ENCODE peak calls at places on chromosome 15, in four cellular contexts. One of them, this sample, is unnamed.

GRCh38 chr15:35194296-35194695 is 109.2 kb upstream of the NANOGP8 start:
- DNase-seq in activated gamma-delta T cell treated with Interleukin-2 at 50 U/mL for 16 hours: no peak
- DNase-seq in stimulated activated CD4-positive, alpha-beta T cell treated with anti-CD3 and anti-CD28 coated beads, Interleukin-1b, Interleukin-23, amount 100 ng/mL, for 48 hours: no peak
- DNase-seq in transverse colon: no peak
- DNase-seq in this sample: no peak

GRCh38 chr15:60536951-60537350 is 58.0 kb upstream of the ICE2 start:
- DNase-seq in activated gamma-delta T cell treated with Interleukin-2 at 50 U/mL for 16 hours: no peak
- DNase-seq in stimulated activated CD4-positive, alpha-beta T cell treated with anti-CD3 and anti-CD28 coated beads, Interleukin-1b, Interleukin-23, amount 100 ng/mL, for 48 hours: no peak
- DNase-seq in transverse colon: no peak
- DNase-seq in this sample: no peak

GRCh38 chr15:78419331-78419730 is 18.7 kb upstream of the IREB2 start:
- DNase-seq in activated gamma-delta T cell treated with Interleukin-2 at 50 U/mL for 16 hours: no peak
- DNase-seq in stimulated activated CD4-positive, alpha-beta T cell treated with anti-CD3 and anti-CD28 coated beads, Interleukin-1b, Interleukin-23, amount 100 ng/mL, for 48 hours: no peak
- DNase-seq in transverse colon: no peak
- DNase-seq in this sample: no peak

GRCh38 chr15:42163947-42164550 is 7.6 kb upstream of the PLA2G4F start:
- DNase-seq in activated gamma-delta T cell treated with Interleukin-2 at 50 U/mL for 16 hours: no peak
- DNase-seq in stimulated activated CD4-positive, alpha-beta T cell treated with anti-CD3 and anti-CD28 coated beads, Interleukin-1b, Interleukin-23, amount 100 ng/mL, for 48 hours: no peak
- DNase-seq in transverse colon: no peak
- DNase-seq in this sample: no peak

GRCh38 chr15:98609144-98609852 is 39.0 kb upstream of the IGF1R start:
- DNase-seq in activated gamma-delta T cell treated with Interleukin-2 at 50 U/mL for 16 hours: no peak
- DNase-seq in stimulated activated CD4-positive, alpha-beta T cell treated with anti-CD3 and anti-CD28 coated beads, Interleukin-1b, Interleukin-23, amount 100 ng/mL, for 48 hours: no peak
- DNase-seq in transverse colon: no peak
- DNase-seq in this sample: no peak

GRCh38 chr15:41791970-41792637 is 17.8 kb downstream of the MAPKBP1 start:
- DNase-seq in activated gamma-delta T cell treated with Interleukin-2 at 50 U/mL for 16 hours: no peak
- DNase-seq in stimulated activated CD4-positive, alpha-beta T cell treated with anti-CD3 and anti-CD28 coated beads, Interleukin-1b, Interleukin-23, amount 100 ng/mL, for 48 hours: no peak
- DNase-seq in transverse colon: no peak
- DNase-seq in this sample: no peak

GRCh38 chr15:69305204-69305931 is 6.7 kb downstream of the PAQR5 start:
- DNase-seq in activated gamma-delta T cell treated with Interleukin-2 at 50 U/mL for 16 hours: no peak
- DNase-seq in stimulated activated CD4-positive, alpha-beta T cell treated with anti-CD3 and anti-CD28 coated beads, Interleukin-1b, Interleukin-23, amount 100 ng/mL, for 48 hours: no peak
- DNase-seq in transverse colon: peak; percentile 67
- DNase-seq in this sample: no peak

GRCh38 chr15:68145706-68146105 is 59.4 kb downstream of the CALML4 start:
- DNase-seq in activated gamma-delta T cell treated with Interleukin-2 at 50 U/mL for 16 hours: no peak
- DNase-seq in stimulated activated CD4-positive, alpha-beta T cell treated with anti-CD3 and anti-CD28 coated beads, Interleukin-1b, Interleukin-23, amount 100 ng/mL, for 48 hours: no peak
- DNase-seq in transverse colon: no peak
- DNase-seq in this sample: no peak

GRCh38 chr15:43067717-43068461 is 37.9 kb downstream of the UBR1 start:
- DNase-seq in activated gamma-delta T cell treated with Interleukin-2 at 50 U/mL for 16 hours: no peak
- DNase-seq in stimulated activated CD4-positive, alpha-beta T cell treated with anti-CD3 and anti-CD28 coated beads, Interleukin-1b, Interleukin-23, amount 100 ng/mL, for 48 hours: peak; percentile 45
- DNase-seq in transverse colon: no peak
- DNase-seq in this sample: no peak

GRCh38 chr15:91970142-91970541 is 116.6 kb downstream of the SLCO3A1 start:
- DNase-seq in activated gamma-delta T cell treated with Interleukin-2 at 50 U/mL for 16 hours: no peak
- DNase-seq in stimulated activated CD4-positive, alpha-beta T cell treated with anti-CD3 and anti-CD28 coated beads, Interleukin-1b, Interleukin-23, amount 100 ng/mL, for 48 hours: no peak
- DNase-seq in transverse colon: peak; percentile 31
- DNase-seq in this sample: no peak

GRCh38 chr15:73851679-73852078 is 21.7 kb upstream of the TBC1D21 start:
- DNase-seq in activated gamma-delta T cell treated with Interleukin-2 at 50 U/mL for 16 hours: peak; percentile 20
- DNase-seq in stimulated activated CD4-positive, alpha-beta T cell treated with anti-CD3 and anti-CD28 coated beads, Interleukin-1b, Interleukin-23, amount 100 ng/mL, for 48 hours: peak; percentile 30
- DNase-seq in transverse colon: peak; percentile 12
- DNase-seq in this sample: no peak

GRCh38 chr15:28887344-28888174 is 1.8 kb downstream of the APBA2 start:
- DNase-seq in activated gamma-delta T cell treated with Interleukin-2 at 50 U/mL for 16 hours: no peak
- DNase-seq in stimulated activated CD4-positive, alpha-beta T cell treated with anti-CD3 and anti-CD28 coated beads, Interleukin-1b, Interleukin-23, amount 100 ng/mL, for 48 hours: no peak
- DNase-seq in transverse colon: no peak
- DNase-seq in this sample: no peak

GRCh38 chr15:68730491-68731317 is 90.0 kb downstream of the ANP32A start:
- DNase-seq in activated gamma-delta T cell treated with Interleukin-2 at 50 U/mL for 16 hours: peak; percentile 14
- DNase-seq in stimulated activated CD4-positive, alpha-beta T cell treated with anti-CD3 and anti-CD28 coated beads, Interleukin-1b, Interleukin-23, amount 100 ng/mL, for 48 hours: no peak
- DNase-seq in transverse colon: peak; percentile 46
- DNase-seq in this sample: no peak

GRCh38 chr15:27623560-27624305 is 475.4 kb downstream of the OCA2 start:
- DNase-seq in activated gamma-delta T cell treated with Interleukin-2 at 50 U/mL for 16 hours: no peak
- DNase-seq in stimulated activated CD4-positive, alpha-beta T cell treated with anti-CD3 and anti-CD28 coated beads, Interleukin-1b, Interleukin-23, amount 100 ng/mL, for 48 hours: no peak
- DNase-seq in transverse colon: no peak
- DNase-seq in this sample: no peak

GRCh38 chr15:39657714-39658113 is 76.8 kb downstream of the THBS1 start:
- DNase-seq in activated gamma-delta T cell treated with Interleukin-2 at 50 U/mL for 16 hours: no peak
- DNase-seq in stimulated activated CD4-positive, alpha-beta T cell treated with anti-CD3 and anti-CD28 coated beads, Interleukin-1b, Interleukin-23, amount 100 ng/mL, for 48 hours: no peak
- DNase-seq in transverse colon: no peak
- DNase-seq in this sample: no peak

GRCh38 chr15:42102646-42103235 is 8.4 kb upstream of the PLA2G4D start:
- DNase-seq in activated gamma-delta T cell treated with Interleukin-2 at 50 U/mL for 16 hours: no peak
- DNase-seq in stimulated activated CD4-positive, alpha-beta T cell treated with anti-CD3 and anti-CD28 coated beads, Interleukin-1b, Interleukin-23, amount 100 ng/mL, for 48 hours: no peak
- DNase-seq in transverse colon: no peak
- DNase-seq in this sample: no peak

GRCh38 chr15:91685436-91685835 is 168.1 kb upstream of the SLCO3A1 start:
- DNase-seq in activated gamma-delta T cell treated with Interleukin-2 at 50 U/mL for 16 hours: no peak
- DNase-seq in stimulated activated CD4-positive, alpha-beta T cell treated with anti-CD3 and anti-CD28 coated beads, Interleukin-1b, Interleukin-23, amount 100 ng/mL, for 48 hours: no peak
- DNase-seq in transverse colon: no peak
- DNase-seq in this sample: no peak

GRCh38 chr15:69713726-69714559 is 261.3 kb downstream of the RPLP1 start:
- DNase-seq in activated gamma-delta T cell treated with Interleukin-2 at 50 U/mL for 16 hours: peak; percentile 77
- DNase-seq in stimulated activated CD4-positive, alpha-beta T cell treated with anti-CD3 and anti-CD28 coated beads, Interleukin-1b, Interleukin-23, amount 100 ng/mL, for 48 hours: peak; percentile 86
- DNase-seq in transverse colon: peak; percentile 42
- DNase-seq in this sample: no peak

GRCh38 chr15:79957741-79958140 is 13.3 kb downstream of the BCL2A1 start:
- DNase-seq in activated gamma-delta T cell treated with Interleukin-2 at 50 U/mL for 16 hours: no peak
- DNase-seq in stimulated activated CD4-positive, alpha-beta T cell treated with anti-CD3 and anti-CD28 coated beads, Interleukin-1b, Interleukin-23, amount 100 ng/mL, for 48 hours: no peak
- DNase-seq in transverse colon: no peak
- DNase-seq in this sample: no peak

GRCh38 chr15:65512807-65513416 is 4.6 kb downstream of the DPP8 start:
- DNase-seq in activated gamma-delta T cell treated with Interleukin-2 at 50 U/mL for 16 hours: no peak
- DNase-seq in stimulated activated CD4-positive, alpha-beta T cell treated with anti-CD3 and anti-CD28 coated beads, Interleukin-1b, Interleukin-23, amount 100 ng/mL, for 48 hours: no peak
- DNase-seq in transverse colon: no peak
- DNase-seq in this sample: no peak

GRCh38 chr15:52338891-52339290 is 43.3 kb upstream of the MYO5C start:
- DNase-seq in activated gamma-delta T cell treated with Interleukin-2 at 50 U/mL for 16 hours: no peak
- DNase-seq in stimulated activated CD4-positive, alpha-beta T cell treated with anti-CD3 and anti-CD28 coated beads, Interleukin-1b, Interleukin-23, amount 100 ng/mL, for 48 hours: no peak
- DNase-seq in transverse colon: no peak
- DNase-seq in this sample: no peak

GRCh38 chr15:47184405-47185221 is 532.7 kb upstream of the SEMA6D start:
- DNase-seq in activated gamma-delta T cell treated with Interleukin-2 at 50 U/mL for 16 hours: no peak
- DNase-seq in stimulated activated CD4-positive, alpha-beta T cell treated with anti-CD3 and anti-CD28 coated beads, Interleukin-1b, Interleukin-23, amount 100 ng/mL, for 48 hours: no peak
- DNase-seq in transverse colon: no peak
- DNase-seq in this sample: no peak

GRCh38 chr15:60573936-60574335 is 95.0 kb upstream of the ICE2 start:
- DNase-seq in activated gamma-delta T cell treated with Interleukin-2 at 50 U/mL for 16 hours: peak; percentile 32
- DNase-seq in stimulated activated CD4-positive, alpha-beta T cell treated with anti-CD3 and anti-CD28 coated beads, Interleukin-1b, Interleukin-23, amount 100 ng/mL, for 48 hours: peak; percentile 40
- DNase-seq in transverse colon: peak; percentile 54
- DNase-seq in this sample: no peak

GRCh38 chr15:83323296-83323711 is 38.8 kb upstream of the BNC1 start:
- DNase-seq in activated gamma-delta T cell treated with Interleukin-2 at 50 U/mL for 16 hours: no peak
- DNase-seq in stimulated activated CD4-positive, alpha-beta T cell treated with anti-CD3 and anti-CD28 coated beads, Interleukin-1b, Interleukin-23, amount 100 ng/mL, for 48 hours: no peak
- DNase-seq in transverse colon: no peak
- DNase-seq in this sample: no peak

GRCh38 chr15:81752149-81752942 is 293.5 kb downstream of the MEX3B start:
- DNase-seq in activated gamma-delta T cell treated with Interleukin-2 at 50 U/mL for 16 hours: no peak
- DNase-seq in stimulated activated CD4-positive, alpha-beta T cell treated with anti-CD3 and anti-CD28 coated beads, Interleukin-1b, Interleukin-23, amount 100 ng/mL, for 48 hours: no peak
- DNase-seq in transverse colon: peak; percentile 21
- DNase-seq in this sample: no peak

GRCh38 chr15:65423150-65423976 is 616 bp upstream of the IGDCC4 start:
- DNase-seq in activated gamma-delta T cell treated with Interleukin-2 at 50 U/mL for 16 hours: no peak
- DNase-seq in stimulated activated CD4-positive, alpha-beta T cell treated with anti-CD3 and anti-CD28 coated beads, Interleukin-1b, Interleukin-23, amount 100 ng/mL, for 48 hours: no peak
- DNase-seq in transverse colon: no peak
- DNase-seq in this sample: no peak

GRCh38 chr15:36658321-36658720 is 78.9 kb downstream of the CDIN1 start:
- DNase-seq in activated gamma-delta T cell treated with Interleukin-2 at 50 U/mL for 16 hours: no peak
- DNase-seq in stimulated activated CD4-positive, alpha-beta T cell treated with anti-CD3 and anti-CD28 coated beads, Interleukin-1b, Interleukin-23, amount 100 ng/mL, for 48 hours: no peak
- DNase-seq in transverse colon: no peak
- DNase-seq in this sample: no peak

GRCh38 chr15:52010633-52011595 is 8.1 kb upstream of the MAPK6 start:
- DNase-seq in activated gamma-delta T cell treated with Interleukin-2 at 50 U/mL for 16 hours: no peak
- DNase-seq in stimulated activated CD4-positive, alpha-beta T cell treated with anti-CD3 and anti-CD28 coated beads, Interleukin-1b, Interleukin-23, amount 100 ng/mL, for 48 hours: peak; percentile 85
- DNase-seq in transverse colon: no peak
- DNase-seq in this sample: no peak

GRCh38 chr15:77508541-77509505 is 88.1 kb downstream of the HMG20A start:
- DNase-seq in activated gamma-delta T cell treated with Interleukin-2 at 50 U/mL for 16 hours: no peak
- DNase-seq in stimulated activated CD4-positive, alpha-beta T cell treated with anti-CD3 and anti-CD28 coated beads, Interleukin-1b, Interleukin-23, amount 100 ng/mL, for 48 hours: no peak
- DNase-seq in transverse colon: no peak
- DNase-seq in this sample: no peak

GRCh38 chr15:70269991-70270751 is 172.5 kb upstream of the TLE3 start:
- DNase-seq in activated gamma-delta T cell treated with Interleukin-2 at 50 U/mL for 16 hours: no peak
- DNase-seq in stimulated activated CD4-positive, alpha-beta T cell treated with anti-CD3 and anti-CD28 coated beads, Interleukin-1b, Interleukin-23, amount 100 ng/mL, for 48 hours: no peak
- DNase-seq in transverse colon: peak; percentile 19
- DNase-seq in this sample: peak; percentile 26

GRCh38 chr15:69415381-69415780 is 1.2 kb downstream of the KIF23 start:
- DNase-seq in activated gamma-delta T cell treated with Interleukin-2 at 50 U/mL for 16 hours: no peak
- DNase-seq in stimulated activated CD4-positive, alpha-beta T cell treated with anti-CD3 and anti-CD28 coated beads, Interleukin-1b, Interleukin-23, amount 100 ng/mL, for 48 hours: no peak
- DNase-seq in transverse colon: no peak
- DNase-seq in this sample: no peak

GRCh38 chr15:49135342-49135857 is 20.0 kb downstream of the COPS2 start:
- DNase-seq in activated gamma-delta T cell treated with Interleukin-2 at 50 U/mL for 16 hours: no peak
- DNase-seq in stimulated activated CD4-positive, alpha-beta T cell treated with anti-CD3 and anti-CD28 coated beads, Interleukin-1b, Interleukin-23, amount 100 ng/mL, for 48 hours: no peak
- DNase-seq in transverse colon: no peak
- DNase-seq in this sample: no peak

GRCh38 chr15:82958638-82959037 is 6.1 kb upstream of the HOMER2 start:
- DNase-seq in activated gamma-delta T cell treated with Interleukin-2 at 50 U/mL for 16 hours: no peak
- DNase-seq in stimulated activated CD4-positive, alpha-beta T cell treated with anti-CD3 and anti-CD28 coated beads, Interleukin-1b, Interleukin-23, amount 100 ng/mL, for 48 hours: no peak
- DNase-seq in transverse colon: no peak
- DNase-seq in this sample: no peak

GRCh38 chr15:89776274-89777072 is at the start of gene MESP2:
- DNase-seq in activated gamma-delta T cell treated with Interleukin-2 at 50 U/mL for 16 hours: peak; percentile 26
- DNase-seq in stimulated activated CD4-positive, alpha-beta T cell treated with anti-CD3 and anti-CD28 coated beads, Interleukin-1b, Interleukin-23, amount 100 ng/mL, for 48 hours: peak; percentile 41
- DNase-seq in transverse colon: peak; percentile 88
- DNase-seq in this sample: no peak

GRCh38 chr15:22262613-22263020 is 182.3 kb downstream of the OR4M2 start:
- DNase-seq in activated gamma-delta T cell treated with Interleukin-2 at 50 U/mL for 16 hours: no peak
- DNase-seq in stimulated activated CD4-positive, alpha-beta T cell treated with anti-CD3 and anti-CD28 coated beads, Interleukin-1b, Interleukin-23, amount 100 ng/mL, for 48 hours: peak; percentile 57
- DNase-seq in transverse colon: peak; percentile 46
- DNase-seq in this sample: no peak

GRCh38 chr15:77186518-77187095 is 115.7 kb upstream of the TSPAN3 start:
- DNase-seq in activated gamma-delta T cell treated with Interleukin-2 at 50 U/mL for 16 hours: no peak
- DNase-seq in stimulated activated CD4-positive, alpha-beta T cell treated with anti-CD3 and anti-CD28 coated beads, Interleukin-1b, Interleukin-23, amount 100 ng/mL, for 48 hours: no peak
- DNase-seq in transverse colon: no peak
- DNase-seq in this sample: no peak

GRCh38 chr15:40803076-40803475 is 3.8 kb upstream of the ZFYVE19 start:
- DNase-seq in activated gamma-delta T cell treated with Interleukin-2 at 50 U/mL for 16 hours: no peak
- DNase-seq in stimulated activated CD4-positive, alpha-beta T cell treated with anti-CD3 and anti-CD28 coated beads, Interleukin-1b, Interleukin-23, amount 100 ng/mL, for 48 hours: no peak
- DNase-seq in transverse colon: no peak
- DNase-seq in this sample: no peak

GRCh38 chr15:62616746-62617145 is 425.8 kb upstream of the TPM1 start:
- DNase-seq in activated gamma-delta T cell treated with Interleukin-2 at 50 U/mL for 16 hours: no peak
- DNase-seq in stimulated activated CD4-positive, alpha-beta T cell treated with anti-CD3 and anti-CD28 coated beads, Interleukin-1b, Interleukin-23, amount 100 ng/mL, for 48 hours: no peak
- DNase-seq in transverse colon: no peak
- DNase-seq in this sample: no peak